ENCODE peak calls at places on chromosomes 13 and 19, in six cellular contexts. O, E, Y, N, U and W are unnamed samples.

GRCh38 chr13:27379126-27379525 is 45.3 kb upstream of the GTF3A start:
- DNase-seq in Y (no peak), E (no peak), N (no peak), U (no peak), O (no peak), W (no peak)

GRCh38 chr19:33559996-33560395 is 38.4 kb upstream of the PEPD start:
- DNase-seq in O (no peak), E (no peak), U (no peak), N (no peak), Y (no peak), W (no peak)

GRCh38 chr19:45195764-45196163 is 17.2 kb downstream of the BLOC1S3 start:
- DNase-seq in O (no peak), U (no peak), E (no peak), N (no peak), Y (no peak), W (no peak)

GRCh38 chr13:51647067-51647466 is 62.8 kb downstream of the WDFY2 start:
- DNase-seq in E (no peak), Y (no peak), N (no peak), O (no peak), U (no peak), W (no peak)

GRCh38 chr19:49104229-49104864 is 9.8 kb upstream of the LIN7B start:
- DNase-seq in Y (no peak), N (no peak), U (no peak), E (no peak), O (no peak), W (no peak)

GRCh38 chr13:39463611-39464010 is 139.4 kb downstream of the LHFPL6 start:
- DNase-seq in U (no peak), E (no peak), O (peak; percentile 16), Y (no peak), N (no peak), W (no peak)

GRCh38 chr19:49422407-49423277 is 599 bp downstream of the PTH2 start:
- DNase-seq in O (no peak), Y (peak; percentile 51), E (peak; percentile 89), N (no peak), U (no peak), W (peak; percentile 56)

GRCh38 chr19:13640611-13641010 is 123.7 kb upstream of the MRI1 start:
- DNase-seq in U (no peak), O (no peak), Y (no peak), N (no peak), E (no peak), W (no peak)

GRCh38 chr13:89568746-89569145 is 1778.7 kb upstream of the MIR17HG start:
- DNase-seq in U (no peak), Y (no peak), N (no peak), O (no peak), E (no peak), W (no peak)

GRCh38 chr19:45117167-45117594 is 24.2 kb downstream of the PPP1R37 start:
- DNase-seq in N (no peak), Y (peak; percentile 49), O (peak; percentile 37), E (no peak), U (no peak), W (no peak)

GRCh38 chr13:64993514-64994164 is 2236.5 kb downstream of the PCDH9 start:
- DNase-seq in U (no peak), Y (no peak), E (no peak), O (no peak), N (no peak), W (no peak)

GRCh38 chr13:57624565-57625435 is 6.7 kb upstream of the PCDH17 start:
- DNase-seq in U (no peak), Y (peak; percentile 39), E (peak; percentile 51), N (no peak), O (peak; percentile 49), W (peak; percentile 59)

GRCh38 chr13:87941244-87941643 is 270.1 kb downstream of the SLITRK5 start:
- DNase-seq in O (no peak), E (no peak), Y (no peak), U (no peak), N (no peak), W (no peak)

GRCh38 chr19:30227071-30227621 is 145.0 kb upstream of the ZNF536 start:
- DNase-seq in U (no peak), N (no peak), E (no peak), O (no peak), Y (peak; percentile 49), W (peak; percentile 44)

GRCh38 chr13:75258159-75258782 is 223.7 kb downstream of the TBC1D4 start:
- DNase-seq in E (peak; percentile 33), U (peak; percentile 15), Y (no peak), N (no peak), O (peak; percentile 30), W (no peak)

GRCh38 chr13:113584870-113585671 is 518 bp downstream of the TFDP1 start:
- DNase-seq in O (no peak), E (peak; percentile 9), U (peak; percentile 3), Y (peak; percentile 49), N (no peak), W (no peak)

GRCh38 chr19:46736544-46737274 is 9.1 kb upstream of the FKRP start:
- DNase-seq in Y (no peak), U (no peak), O (no peak), E (no peak), N (no peak), W (no peak)

GRCh38 chr19:46288896-46289588 is 7.8 kb upstream of the HIF3A start:
- DNase-seq in E (peak; percentile 73), U (peak; percentile 97), Y (no peak), O (peak; percentile 86), N (no peak), W (no peak)

GRCh38 chr13:27481766-27482165 is 31.4 kb upstream of the MTIF3 start:
- DNase-seq in Y (peak; percentile 44), E (peak; percentile 51), U (peak; percentile 9), O (no peak), N (no peak), W (peak; percentile 67)

GRCh38 chr19:18278521-18279265 is 2.7 kb downstream of the JUND start:
- DNase-seq in N (no peak), U (no peak), O (no peak), E (peak; percentile 44), Y (no peak), W (no peak)

GRCh38 chr13:94764576-94765321 is 52.4 kb upstream of the SOX21 start:
- DNase-seq in Y (no peak), E (no peak), N (no peak), U (no peak), O (peak; percentile 48), W (no peak)

GRCh38 chr19:22893855-22894270 is 61.8 kb downstream of the ZNF723 start:
- DNase-seq in U (no peak), N (no peak), Y (no peak), E (no peak), O (no peak), W (no peak)

GRCh38 chr13:60756306-60756705 is 359.3 kb downstream of the TDRD3 start:
- DNase-seq in U (no peak), Y (no peak), E (no peak), N (no peak), O (no peak), W (no peak)

GRCh38 chr19:46764817-46765291 is 18.6 kb upstream of the STRN4 start:
- DNase-seq in O (no peak), N (no peak), Y (no peak), E (no peak), U (no peak), W (no peak)

GRCh38 chr19:42461700-42462324 is 19.1 kb upstream of the CXCL17 start:
- DNase-seq in N (peak; percentile 56), O (no peak), U (no peak), E (no peak), Y (no peak), W (no peak)

GRCh38 chr13:33678084-33678483 is 139.9 kb upstream of the RFC3 start:
- DNase-seq in Y (no peak), E (no peak), O (no peak), U (no peak), N (no peak), W (no peak)
- TF ChIP-seq CTCF in Y (no peak), E (no peak), O (no peak), U (no peak), N (no peak), W (no peak)

DNA sequence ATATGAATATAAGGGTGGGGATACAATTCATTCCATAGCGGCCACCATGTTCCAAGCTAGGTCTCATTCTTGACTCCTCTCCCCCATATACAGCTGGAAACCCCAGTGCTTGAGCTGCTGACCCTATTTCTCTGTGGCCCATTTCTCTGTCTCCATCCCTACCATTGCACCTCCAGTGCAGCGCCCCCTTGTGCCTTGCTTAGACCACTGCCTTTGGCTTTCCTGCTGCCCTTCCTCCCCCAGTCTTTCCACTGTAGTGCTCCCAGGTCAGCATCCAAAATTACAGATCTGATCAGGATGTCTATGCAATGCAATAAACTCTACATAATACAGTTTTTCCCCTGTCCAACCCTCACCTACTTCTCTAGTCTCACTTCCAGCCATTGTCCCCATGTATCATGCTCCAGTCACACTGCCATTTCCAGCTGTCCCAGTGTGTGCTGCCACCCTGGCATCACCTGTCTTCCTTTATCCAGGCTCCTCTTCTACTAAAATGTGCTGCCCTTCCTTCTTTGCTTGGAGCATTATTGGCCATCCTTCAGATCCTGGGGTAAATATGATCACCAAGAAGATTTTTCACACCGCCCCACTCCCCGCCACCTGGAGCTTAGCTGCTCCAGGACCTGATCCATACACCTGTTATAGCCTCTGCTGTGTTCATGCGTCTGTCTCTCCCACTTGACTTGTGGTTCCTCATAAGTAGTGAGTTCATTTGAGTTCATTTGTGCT is 199.4 kb upstream of the IPO5 start:
- DNase-seq in U (no peak), N (no peak), Y (no peak), E (no peak), O (no peak), W (no peak)
- TF ChIP-seq CTCF in U (no peak), N (no peak), Y (no peak), E (no peak), O (no peak), W (no peak)

DNA sequence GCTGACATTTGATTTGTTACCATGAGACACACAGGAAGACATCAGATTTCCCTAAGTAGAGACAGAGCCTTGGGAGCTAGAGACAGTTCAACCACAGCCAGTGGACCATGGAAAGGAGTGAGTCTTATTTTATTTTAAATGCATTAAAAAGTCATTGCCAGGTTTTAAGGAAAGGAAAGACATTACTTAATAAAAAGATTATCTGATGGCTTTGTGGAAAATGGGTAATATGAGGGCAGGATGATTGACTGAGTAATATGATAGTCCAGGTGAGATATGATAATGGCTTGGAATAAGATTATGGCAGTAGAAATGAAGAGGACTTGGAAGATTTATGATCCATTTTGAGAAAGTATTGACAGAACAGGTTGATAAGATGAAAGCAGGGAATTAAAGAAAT is 580.1 kb downstream of the GPC5 start:
- DNase-seq in U (no peak), E (no peak), N (no peak), Y (no peak), O (no peak), W (no peak)
- TF ChIP-seq CTCF in U (no peak), E (no peak), N (no peak), Y (no peak), O (no peak), W (no peak)

DNA sequence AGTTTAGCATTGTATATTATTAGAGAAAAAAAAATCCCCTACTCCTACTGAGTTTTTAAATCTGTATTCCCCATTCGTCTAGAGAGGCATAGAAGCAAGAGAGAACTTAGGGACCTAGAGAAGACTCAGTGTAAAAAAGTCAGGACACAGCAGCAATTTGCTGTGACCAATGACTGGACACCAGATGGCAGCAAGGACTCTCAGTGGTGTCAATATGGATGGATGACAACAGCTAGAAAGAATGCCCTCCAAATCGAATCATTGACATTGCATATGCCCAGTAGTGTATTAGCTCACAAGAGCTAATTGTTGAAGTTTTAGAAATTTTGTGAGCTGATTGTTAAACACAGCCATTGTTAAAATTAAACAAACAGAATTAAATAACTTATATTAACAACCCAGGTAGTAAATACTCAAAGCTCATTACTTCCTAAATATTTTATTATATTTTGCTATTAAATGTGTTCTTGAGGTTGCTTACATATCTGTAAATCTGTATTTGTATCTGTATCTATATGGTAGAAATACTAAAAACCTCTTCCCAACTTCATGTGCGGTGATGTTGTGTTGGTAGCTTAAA is 43.9 kb downstream of the SIAH3 start:
- DNase-seq in E (peak; percentile 33), O (peak; percentile 24), Y (no peak), N (no peak), U (peak; percentile 34), W (peak; percentile 14)
- TF ChIP-seq CTCF in E (peak; percentile 53), O (peak; percentile 31), Y (no peak), N (peak; percentile 61), U (peak; percentile 38), W (peak; percentile 71)